ENCODE peak calls at places on chromosomes 3 and 15, in nine cellular contexts. J is keratinocyte; F is RWPE1; O is CD4-positive, alpha-beta T cell; E is PC-9; U is astrocyte; I is brain microvascular endothelial cell; B is endothelial cell of umbilical vein; L is coronary artery. S is an unnamed sample.
A peak's percentile ranks its signal among the peaks of the same experiment; 100 is the strongest.

GRCh38 chr3:108171095-108171494 is 51.1 kb downstream of the IFT57 start:
- DNase-seq in J (no peak), F (no peak), O (no peak), E (no peak), U (no peak), I (no peak), B (no peak), L (no peak), S (no peak)

GRCh38 chr15:45146405-45146804 is 16.6 kb downstream of the DUOX1 start:
- DNase-seq in J (no peak), F (no peak), O (no peak), E (peak; percentile 22), U (no peak), I (no peak), B (no peak), L (no peak), S (peak; percentile 52)

GRCh38 chr15:91258436-91258779 is 158.4 kb downstream of the SV2B start:
- DNase-seq in J (no peak), F (no peak), O (no peak), E (no peak), U (no peak), I (no peak), B (no peak), L (no peak), S (no peak)

GRCh38 chr3:4741404-4742307 is 237.6 kb upstream of the BHLHE40 start:
- DNase-seq in J (no peak), F (peak; percentile 89), O (no peak), E (peak; percentile 67), U (peak; percentile 100), I (peak; percentile 99), B (peak; percentile 99), L (peak; percentile 91), S (peak; percentile 88)

GRCh38 chr3:155702745-155703581 is 41.9 kb downstream of the PLCH1 start:
- DNase-seq in J (no peak), F (no peak), O (no peak), E (no peak), U (no peak), I (no peak), B (no peak), L (no peak), S (no peak)

GRCh38 chr3:173653781-173654180 is 256.2 kb downstream of the NLGN1 start:
- DNase-seq in J (no peak), F (no peak), O (no peak), E (no peak), U (no peak), I (no peak), B (no peak), L (no peak), S (no peak)

GRCh38 chr3:113660458-113660857 is 36.0 kb downstream of the USF3 start:
- DNase-seq in J (no peak), F (no peak), O (no peak), E (no peak), U (no peak), I (no peak), B (no peak), L (no peak), S (no peak)

GRCh38 chr3:186515115-186515514 is 29.1 kb downstream of the CRYGS start:
- DNase-seq in J (no peak), F (no peak), O (peak; percentile 20), E (no peak), U (no peak), I (no peak), B (no peak), L (no peak), S (no peak)

GRCh38 chr3:111899966-111900365 is 40.9 kb downstream of the PHLDB2 start:
- DNase-seq in J (no peak), F (no peak), O (no peak), E (no peak), U (no peak), I (no peak), B (no peak), L (no peak), S (no peak)

GRCh38 chr3:61560452-61561373 is 658 bp upstream of the PTPRG start:
- DNase-seq in J (no peak), F (peak; percentile 71), O (no peak), E (peak; percentile 73), U (peak; percentile 70), I (peak; percentile 74), B (peak; percentile 78), L (peak; percentile 89), S (peak; percentile 36)

GRCh38 chr3:123485551-123485950 is 36.7 kb upstream of the ADCY5 start:
- DNase-seq in J (no peak), F (no peak), O (no peak), E (no peak), U (no peak), I (no peak), B (no peak), L (no peak), S (no peak)

DNA sequence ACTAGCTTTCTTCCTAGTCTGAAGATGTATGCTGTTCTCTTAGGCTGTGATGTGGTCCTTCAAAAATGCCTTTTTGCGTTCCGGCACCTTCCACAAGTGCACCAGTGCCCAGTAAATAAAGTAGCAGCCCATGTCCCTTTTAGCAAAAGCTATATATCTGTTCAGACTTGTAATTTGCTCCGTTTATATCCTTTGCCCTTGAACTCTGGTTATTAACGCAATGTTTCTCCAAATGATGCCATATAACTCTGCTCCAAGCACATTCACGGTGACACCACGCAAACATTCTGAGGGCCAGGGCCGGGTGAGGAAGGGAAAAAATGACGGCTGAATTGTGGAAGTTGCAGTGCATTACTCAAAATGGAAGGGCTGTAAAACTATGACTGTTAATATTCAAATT is 1001.1 kb upstream of the NR2F2 start:
- DNase-seq in J (no peak), F (no peak), O (no peak), E (no peak), U (no peak), I (no peak), B (peak; percentile 87), L (no peak), S (no peak)
- H3K27ac ChIP-seq in J (no peak overlapping the region), F (no peak overlapping the region), O (no peak overlapping the region), E (no peak overlapping the region), U (no peak overlapping the region), I (no peak overlapping the region), B (peak overlapping the region; percentile 98), L (peak overlapping the region; percentile 38), S (no peak overlapping the region)

GRCh38 chr3:9721015-9721697 is 10.4 kb upstream of the BRPF1 start:
- DNase-seq in J (no peak), F (no peak), O (no peak), E (no peak), U (no peak), I (no peak), B (no peak), L (no peak), S (no peak)
- H3K27ac ChIP-seq in J (no peak overlapping the region), F (no peak overlapping the region), O (no peak overlapping the region), E (no peak overlapping the region), U (no peak overlapping the region), I (no peak overlapping the region), B (no peak overlapping the region), L (no peak overlapping the region), S (no peak overlapping the region)

GRCh38 chr3:64327039-64327804 is 102.0 kb upstream of the PRICKLE2 start:
- DNase-seq in J (no peak), F (no peak), O (no peak), E (no peak), U (no peak), I (no peak), B (no peak), L (peak; percentile 87), S (no peak)
- H3K27ac ChIP-seq in J (no peak overlapping the region), F (no peak overlapping the region), O (no peak overlapping the region), E (no peak overlapping the region), U (no peak overlapping the region), I (no peak overlapping the region), B (no peak overlapping the region), L (peak overlapping the region; percentile 58), S (no peak overlapping the region)

DNA sequence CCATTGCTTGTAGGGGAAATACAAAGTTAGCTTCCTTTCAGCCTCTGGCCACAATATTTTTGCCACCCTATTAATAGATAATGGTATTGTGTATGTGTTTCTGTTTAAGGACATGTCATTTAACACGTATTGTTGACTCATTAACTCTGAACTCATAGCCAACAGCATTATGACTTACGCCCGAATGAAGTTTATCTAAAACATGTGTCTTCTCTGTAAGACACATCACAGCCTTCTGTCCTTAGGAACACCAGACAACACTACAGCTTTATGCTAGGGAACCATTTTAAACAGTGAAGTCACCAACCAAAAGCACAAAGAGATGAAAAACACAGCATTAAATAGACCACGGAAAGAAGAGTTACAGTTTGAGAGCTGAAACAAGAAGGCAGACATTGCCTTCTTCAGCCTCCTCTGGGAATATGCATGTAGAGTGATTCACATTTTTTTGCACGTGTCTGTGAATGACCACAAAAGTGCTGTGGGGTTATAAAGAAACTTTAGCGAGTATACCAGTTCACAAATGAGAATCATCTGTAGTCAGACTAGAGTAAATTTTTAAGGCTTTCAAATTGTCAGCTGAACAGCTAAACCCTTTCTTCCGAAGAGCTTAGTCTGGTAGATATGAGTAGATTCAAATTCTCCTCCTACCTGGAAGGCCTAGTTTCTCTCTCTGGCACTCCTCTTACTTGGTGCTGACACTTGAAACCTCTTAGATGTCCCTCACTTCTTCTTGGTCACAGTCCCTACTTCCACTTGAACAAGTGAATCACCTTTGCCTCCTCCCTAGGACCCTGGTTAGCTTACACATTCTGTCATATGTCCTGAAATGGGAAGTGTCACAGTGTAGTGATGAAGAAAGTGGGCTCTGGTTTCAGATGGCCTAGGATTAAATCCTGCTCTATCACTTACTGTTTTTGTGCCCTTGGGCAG is 32.2 kb downstream of the MCTP2 start:
- DNase-seq in J (no peak), F (no peak), O (no peak), E (no peak), U (peak; percentile 27), I (peak; percentile 9), B (no peak), L (no peak), S (no peak)
- H3K27ac ChIP-seq in J (no peak overlapping the region), F (peak overlapping the region; percentile 50), O (no peak overlapping the region), E (no peak overlapping the region), U (no peak overlapping the region), I (no peak overlapping the region), B (no peak overlapping the region), L (no peak overlapping the region), S (no peak overlapping the region)

DNA sequence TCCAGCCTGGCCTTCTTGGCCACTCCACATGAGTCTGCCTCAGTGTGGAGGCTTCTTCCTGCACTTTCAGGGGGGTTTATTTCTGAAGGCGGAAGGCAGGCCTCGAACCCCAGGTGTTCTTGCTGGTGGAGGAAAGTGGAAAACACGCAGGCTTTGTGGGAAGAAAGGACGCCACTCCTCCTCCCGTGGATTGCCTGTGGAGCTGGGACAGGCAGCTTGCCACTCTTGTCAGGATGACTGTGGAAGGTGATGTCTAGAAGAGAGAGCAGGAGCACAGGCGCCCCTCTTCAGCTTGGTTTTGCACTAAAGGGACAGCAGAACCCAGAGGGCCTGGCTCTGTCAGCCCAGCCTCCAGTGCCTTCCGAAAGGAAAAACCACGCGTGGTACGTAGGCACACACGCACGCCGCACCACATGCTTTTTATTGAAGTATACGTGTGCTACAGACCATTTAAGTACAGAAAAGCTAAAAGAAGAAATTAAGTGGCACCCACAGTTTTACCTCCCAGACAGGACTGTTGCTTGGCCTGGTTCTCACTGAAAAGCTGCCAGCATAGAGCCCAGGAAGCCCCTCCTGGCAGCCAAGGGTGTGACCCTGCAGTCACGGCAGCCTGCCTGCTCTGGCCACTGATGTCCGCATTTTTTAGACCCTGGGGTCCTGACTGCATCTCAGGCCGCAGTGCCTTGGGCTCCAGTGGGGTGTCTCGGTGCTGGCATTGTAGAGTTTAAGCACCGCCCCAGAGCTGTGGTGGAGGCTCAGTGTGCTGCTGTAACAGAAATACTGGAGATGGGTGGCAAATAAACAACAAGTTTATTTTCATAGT is 21.6 kb downstream of the KLF13 start:
- DNase-seq in J (no peak), F (no peak), O (no peak), E (no peak), U (no peak), I (no peak), B (no peak), L (no peak), S (no peak)
- H3K27ac ChIP-seq in J (no peak overlapping the region), F (peak overlapping the region; percentile 95), O (peak overlapping the region; percentile 86), E (no peak overlapping the region), U (no peak overlapping the region), I (no peak overlapping the region), B (no peak overlapping the region), L (no peak overlapping the region), S (no peak overlapping the region)

S was measured in epithelial cell of prostate.